ENCODE peak calls at places on chromosomes 16 and 17, in six cellular contexts. I, P, U, L, W and S are unnamed samples.

GRCh38 chr17:39197380-39198185 is at the start of gene CACNB1:
- DNase-seq in I (peak), P (peak), U (peak), L (peak), W (no peak), S (peak)

GRCh38 chr16:70738083-70738977 is 52.5 kb upstream of the MTSS2 start:
- DNase-seq in I (peak), P (peak), U (peak), L (peak), W (no peak), S (peak)

GRCh38 chr16:81447383-81448101 is 2.9 kb downstream of the CMIP start:
- DNase-seq in I (no peak), P (peak), U (no peak), L (peak), W (no peak), S (no peak)

GRCh38 chr17:16928406-16929280 is 43.3 kb downstream of the TNFRSF13B start:
- DNase-seq in I (no peak), P (no peak), U (no peak), L (no peak), W (no peak), S (no peak)

GRCh38 chr17:64148699-64149098 is 18.8 kb upstream of the ERN1 start:
- DNase-seq in I (no peak), P (peak), U (no peak), L (no peak), W (no peak), S (no peak)

GRCh38 chr16:89143201-89143741 is 28.3 kb upstream of the CDH15 start:
- DNase-seq in I (no peak), P (no peak), U (no peak), L (no peak), W (no peak), S (no peak)

GRCh38 chr16:30397776-30398659 is 2.8 kb downstream of the ZNF48 start:
- DNase-seq in I (no peak), P (no peak), U (no peak), L (no peak), W (no peak), S (no peak)

GRCh38 chr17:21287703-21288449 is 3.4 kb downstream of the MAP2K3 start:
- DNase-seq in I (peak), P (peak), U (peak), L (no peak), W (peak), S (peak)

GRCh38 chr16:72256398-72257048 is 84.6 kb upstream of the PMFBP1 start:
- DNase-seq in I (peak), P (no peak), U (no peak), L (no peak), W (no peak), S (peak)

GRCh38 chr17:28828294-28829040 is 14.1 kb downstream of the FAM222B start:
- DNase-seq in I (peak), P (no peak), U (no peak), L (no peak), W (no peak), S (peak)

GRCh38 chr16:48535831-48536599 is 74.0 kb downstream of the N4BP1 start:
- DNase-seq in I (peak), P (no peak), U (peak), L (peak), W (peak), S (peak)

GRCh38 chr17:66492500-66493123 is 190.2 kb downstream of the PRKCA start:
- DNase-seq in I (no peak), P (no peak), U (no peak), L (no peak), W (no peak), S (no peak)

GRCh38 chr17:58184308-58184985 is 8.1 kb upstream of the EPX start:
- DNase-seq in I (peak), P (no peak), U (no peak), L (peak), W (no peak), S (no peak)

GRCh38 chr16:85331685-85332084 is 219.4 kb upstream of the CIBAR2 start:
- DNase-seq in I (no peak), P (no peak), U (no peak), L (no peak), W (no peak), S (no peak)

GRCh38 chr17:50139950-50140885 is 10.3 kb upstream of the SAMD14 start:
- DNase-seq in I (peak), P (peak), U (peak), L (peak), W (no peak), S (peak)

GRCh38 chr16:31674686-31675085 is 147.0 kb downstream of the AHSP start:
- DNase-seq in I (no peak), P (no peak), U (no peak), L (no peak), W (no peak), S (no peak)

GRCh38 chr17:40070895-40071719 is 8.3 kb downstream of the THRA start:
- DNase-seq in I (no peak), P (peak), U (no peak), L (no peak), W (no peak), S (no peak)

GRCh38 chr16:75044800-75045361 is 46.1 kb downstream of the ZNRF1 start:
- DNase-seq in I (peak), P (peak), U (no peak), L (no peak), W (peak), S (no peak)

GRCh38 chr17:71726320-71726719 is 394.5 kb upstream of the SOX9 start:
- DNase-seq in I (no peak), P (no peak), U (no peak), L (peak), W (no peak), S (peak)

GRCh38 chr17:8226536-8227237 is 16.3 kb upstream of the AURKB start:
- DNase-seq in I (peak), P (peak), U (peak), L (peak), W (peak), S (peak)